ENCODE peak calls at places on chromosomes 13 and 19, in six cellular contexts. C, Q, B, Y, V and A are unnamed samples.

GRCh38 chr13:45333973-45334922 is 6.7 kb downstream of the TPT1 start:
- DNase-seq in C (no peak), Q (peak; percentile 71), B (no peak), Y (no peak), V (no peak), A (no peak)

GRCh38 chr19:55101261-55101660 is 16.2 kb downstream of the PPP1R12C start:
- DNase-seq in C (no peak), Q (no peak), B (no peak), Y (no peak), V (no peak), A (no peak)

GRCh38 chr13:96053003-96053703 is at the start of gene UGGT2:
- DNase-seq in C (peak; percentile 99), Q (peak; percentile 97), B (peak; percentile 91), Y (peak; percentile 96), V (peak; percentile 76), A (peak; percentile 74)

GRCh38 chr13:59016250-59016649 is 1147.5 kb downstream of the DIAPH3 start:
- DNase-seq in C (no peak), Q (peak; percentile 8), B (no peak), Y (no peak), V (no peak), A (no peak)

GRCh38 chr13:95049772-95050171 is 251.5 kb downstream of the ABCC4 start:
- DNase-seq in C (no peak), Q (no peak), B (no peak), Y (no peak), V (no peak), A (no peak)

GRCh38 chr13:21657538-21657937 is 13.3 kb upstream of the FGF9 start:
- DNase-seq in C (no peak), Q (peak; percentile 34), B (no peak), Y (no peak), V (no peak), A (no peak)

GRCh38 chr13:28590450-28590849 is 68.5 kb upstream of the POMP start:
- DNase-seq in C (no peak), Q (no peak), B (no peak), Y (no peak), V (no peak), A (no peak)

GRCh38 chr13:37995052-37995451 is 125.5 kb upstream of the TRPC4 start:
- DNase-seq in C (no peak), Q (peak; percentile 46), B (no peak), Y (no peak), V (peak; percentile 27), A (no peak)

GRCh38 chr19:41537789-41538188 is 38.2 kb upstream of the CEACAM21 start:
- DNase-seq in C (no peak), Q (peak; percentile 55), B (no peak), Y (no peak), V (no peak), A (no peak)

GRCh38 chr19:843180-843835 is 2.5 kb downstream of the PRTN3 start:
- DNase-seq in C (peak; percentile 66), Q (no peak), B (no peak), Y (no peak), V (no peak), A (no peak)

GRCh38 chr19:19081642-19082151 is 17.9 kb downstream of the SLC25A42 start:
- DNase-seq in C (no peak), Q (peak; percentile 56), B (no peak), Y (no peak), V (no peak), A (no peak)

GRCh38 chr13:67048084-67048792 is 181.9 kb downstream of the PCDH9 start:
- DNase-seq in C (no peak), Q (peak; percentile 96), B (no peak), Y (no peak), V (no peak), A (no peak)

GRCh38 chr13:97228850-97229521 is 6.9 kb downstream of the MBNL2 start:
- DNase-seq in C (no peak), Q (peak; percentile 78), B (no peak), Y (no peak), V (no peak), A (no peak)

GRCh38 chr13:103926118-103926517 is 859.9 kb upstream of the SLC10A2 start:
- DNase-seq in C (no peak), Q (no peak), B (no peak), Y (no peak), V (no peak), A (no peak)

GRCh38 chr19:41433171-41433570 is 6.0 kb upstream of the B3GNT8 start:
- DNase-seq in C (no peak), Q (no peak), B (no peak), Y (no peak), V (no peak), A (no peak)

GRCh38 chr13:72195044-72195704 is 328.2 kb upstream of the DACH1 start:
- DNase-seq in C (no peak), Q (no peak), B (no peak), Y (no peak), V (no peak), A (no peak)

GRCh38 chr13:85798999-85799646 is at the start of gene SLITRK6:
- DNase-seq in C (peak; percentile 9), Q (peak; percentile 66), B (peak; percentile 15), Y (no peak), V (peak; percentile 58), A (peak; percentile 22)

GRCh38 chr13:54980651-54981050 is 1952.0 kb downstream of the OLFM4 start:
- DNase-seq in C (no peak), Q (no peak), B (no peak), Y (no peak), V (no peak), A (no peak)

GRCh38 chr19:38209671-38210457 is 14.2 kb downstream of the DPF1 start:
- DNase-seq in C (peak; percentile 79), Q (peak; percentile 52), B (no peak), Y (peak; percentile 89), V (peak; percentile 53), A (no peak)

GRCh38 chr13:77946522-77946921 is 27.9 kb upstream of the EDNRB start:
- DNase-seq in C (no peak), Q (no peak), B (no peak), Y (no peak), V (no peak), A (no peak)

GRCh38 chr13:106507560-106508274 is 27.7 kb downstream of the EFNB2 start:
- DNase-seq in C (no peak), Q (peak; percentile 96), B (no peak), Y (no peak), V (no peak), A (no peak)

GRCh38 chr19:3065675-3066357 is 3.5 kb upstream of the TLE5 start:
- DNase-seq in C (peak; percentile 13), Q (no peak), B (no peak), Y (peak; percentile 54), V (no peak), A (no peak)

GRCh38 chr19:3066482-3067049 is 4.3 kb upstream of the TLE5 start:
- DNase-seq in C (peak; percentile 2), Q (no peak), B (no peak), Y (no peak), V (no peak), A (no peak)

GRCh38 chr19:3071764-3072163 is 9.5 kb upstream of the TLE5 start:
- DNase-seq in C (no peak), Q (no peak), B (no peak), Y (no peak), V (no peak), A (no peak)

GRCh38 chr19:3067549-3067948 is 5.3 kb upstream of the TLE5 start:
- DNase-seq in C (peak; percentile 3), Q (no peak), B (no peak), Y (no peak), V (no peak), A (no peak)

DNA sequence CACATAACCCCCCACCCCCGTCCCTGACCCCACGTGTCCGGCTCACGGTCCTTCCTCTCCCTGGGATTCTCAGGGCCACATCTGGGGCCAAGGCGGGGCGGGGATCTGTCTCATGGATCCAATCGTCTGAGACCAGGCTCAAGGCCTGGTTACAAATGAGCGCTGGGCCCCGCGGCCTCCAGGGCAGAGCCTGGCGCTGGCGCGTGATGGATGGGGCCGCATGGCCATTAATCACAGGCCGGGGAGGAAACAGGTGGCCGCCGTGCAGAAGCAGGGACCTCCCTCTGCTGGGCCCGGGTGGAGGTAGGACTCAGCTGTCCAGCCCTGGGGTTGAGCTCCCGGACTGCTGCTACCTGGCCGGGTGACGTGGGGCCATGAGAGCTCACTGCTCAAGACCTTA is 5.8 kb upstream of the TLE5 start:
- DNase-seq in C (peak; percentile 82), Q (no peak), B (no peak), Y (no peak), V (no peak), A (no peak)
- H3K27ac ChIP-seq in C (no peak overlapping the region), Q (no peak overlapping the region), B (no peak overlapping the region), Y (no peak overlapping the region), V (no peak overlapping the region), A (no peak overlapping the region)

DNA sequence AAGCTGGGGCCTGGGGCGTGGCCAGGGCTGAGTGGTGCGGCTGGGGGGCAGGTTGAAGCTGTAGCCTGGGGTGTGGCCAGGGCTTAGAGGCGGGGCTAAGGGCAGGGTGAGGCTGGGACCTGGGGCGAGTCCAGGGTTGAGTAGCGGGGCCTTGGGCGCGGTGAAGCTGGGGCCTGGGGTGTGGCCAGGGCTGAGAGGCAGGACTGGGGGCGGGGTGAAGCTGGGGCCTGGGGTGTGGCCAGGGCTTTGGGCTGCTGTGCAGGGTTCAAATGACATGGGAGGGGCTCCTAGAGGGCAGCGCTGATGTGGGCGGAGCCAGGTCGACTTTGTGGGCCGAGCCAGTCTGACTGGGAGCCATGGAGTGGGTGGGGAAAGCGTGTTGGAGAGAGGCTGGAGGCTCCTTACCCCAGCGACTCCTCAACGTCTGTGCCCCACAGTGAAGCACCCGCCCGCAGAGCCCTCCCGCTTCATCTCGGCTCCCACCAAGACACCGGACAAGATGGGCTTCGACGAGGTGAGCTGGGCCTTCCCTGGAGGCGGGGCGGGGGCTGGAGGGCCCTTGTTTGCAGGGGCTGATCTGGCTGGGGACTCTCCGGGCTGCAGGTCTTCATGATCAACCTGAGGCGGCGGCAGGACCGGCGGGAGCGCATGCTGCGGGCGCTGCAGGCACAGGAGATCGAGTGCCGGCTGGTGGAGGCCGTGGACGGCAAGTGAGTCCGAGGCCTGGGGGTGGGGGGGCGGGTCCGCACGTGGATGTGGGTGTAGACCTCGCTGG is 21.5 kb downstream of the COLGALT1 start:
- DNase-seq in C (peak; percentile 61), Q (peak; percentile 51), B (peak; percentile 87), Y (peak; percentile 60), V (peak; percentile 84), A (peak; percentile 92)
- H3K36me3 ChIP-seq in C (peaks cover 12% of the 10 kb centered on the region), Q (peaks cover 2% of the 10 kb centered on the region), B (peaks cover 21% of the 10 kb centered on the region), Y (no peaks in the 10 kb centered on the region), V (peaks cover 38% of the 10 kb centered on the region), A (peaks cover 15% of the 10 kb centered on the region)

DNA sequence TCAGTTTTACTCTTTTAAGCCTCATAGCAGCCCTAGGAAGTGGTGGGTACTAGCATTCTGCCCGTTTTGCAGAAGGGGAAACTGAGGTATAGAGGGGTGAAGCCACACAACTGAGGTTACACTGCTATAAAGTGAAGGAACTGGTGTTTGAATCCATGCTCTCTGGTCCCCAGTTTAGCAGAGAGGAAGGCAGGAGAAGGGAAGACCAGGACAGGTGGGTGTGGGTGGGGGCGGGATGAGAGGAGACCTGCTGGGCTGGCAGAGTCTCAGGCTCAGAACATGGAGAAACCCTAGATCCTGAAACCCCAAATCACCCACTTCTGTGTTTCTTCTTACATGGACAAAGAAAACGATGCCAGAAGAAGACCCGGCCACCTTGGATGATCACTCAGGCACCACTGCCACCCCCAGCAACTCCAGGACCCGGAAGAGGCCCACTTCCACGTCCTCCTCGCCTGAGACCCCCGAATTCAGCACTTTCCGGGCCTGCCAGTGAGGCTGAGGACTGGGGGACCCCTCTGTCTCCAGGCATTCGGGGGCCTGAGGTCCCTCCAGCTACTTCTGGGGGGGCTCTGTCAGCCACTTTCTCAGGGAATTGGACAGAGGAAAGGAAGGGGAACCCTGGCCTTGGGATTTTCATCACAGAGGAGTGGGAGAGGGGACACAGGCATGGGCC is 2.3 kb upstream of the CARM1 start:
- DNase-seq in C (no peak), Q (no peak), B (no peak), Y (no peak), V (no peak), A (no peak)
- H3K4me1 ChIP-seq in C (peaks cover 10% of the 10 kb centered on the region), Q (peaks cover 6% of the 10 kb centered on the region), B (peaks cover 35% of the 10 kb centered on the region), Y (peaks cover 14% of the 10 kb centered on the region), V (peaks cover 7% of the 10 kb centered on the region), A (no peaks in the 10 kb centered on the region)

GRCh38 chr13:48496796-48497195 is 36.1 kb downstream of the RCBTB2 start:
- DNase-seq in C (no peak), Q (no peak), B (no peak), Y (no peak), V (no peak), A (no peak)
- H3K27ac ChIP-seq in C (no peak overlapping the region), Q (no peak overlapping the region), B (no peak overlapping the region), Y (no peak overlapping the region), V (no peak overlapping the region), A (no peak overlapping the region)